ENCODE peak calls at places on chromosomes 5 and 9, in five cellular contexts. One of them, this sample, is unnamed.

GRCh38 chr5:159331099-159331973 is 1.0 kb upstream of the IL12B start:
- DNase-seq in thyroid gland: peak
- DNase-seq in IMR-90: peak
- DNase-seq in Panc1: no peak
- DNase-seq in fibroblast of mammary gland: peak
- DNase-seq in this sample: peak

GRCh38 chr9:86355814-86356213 is 1.6 kb upstream of the TUT7 start:
- DNase-seq in thyroid gland: no peak
- DNase-seq in IMR-90: no peak
- DNase-seq in Panc1: no peak
- DNase-seq in fibroblast of mammary gland: no peak
- DNase-seq in this sample: no peak

GRCh38 chr5:149019562-149020140 is 43.2 kb downstream of the SH3TC2 start:
- DNase-seq in thyroid gland: no peak
- DNase-seq in IMR-90: peak
- DNase-seq in Panc1: no peak
- DNase-seq in fibroblast of mammary gland: no peak
- DNase-seq in this sample: no peak

GRCh38 chr5:76479973-76480667 is 77.0 kb downstream of the IQGAP2 start:
- DNase-seq in thyroid gland: no peak
- DNase-seq in IMR-90: no peak
- DNase-seq in Panc1: no peak
- DNase-seq in fibroblast of mammary gland: no peak
- DNase-seq in this sample: no peak

GRCh38 chr5:107820339-107820880 is 149.7 kb upstream of the EFNA5 start:
- DNase-seq in thyroid gland: no peak
- DNase-seq in IMR-90: peak
- DNase-seq in Panc1: no peak
- DNase-seq in fibroblast of mammary gland: peak
- DNase-seq in this sample: no peak

GRCh38 chr5:86613459-86613858 is 4.3 kb upstream of the COX7C start:
- DNase-seq in thyroid gland: no peak
- DNase-seq in IMR-90: peak
- DNase-seq in Panc1: no peak
- DNase-seq in fibroblast of mammary gland: peak
- DNase-seq in this sample: no peak

GRCh38 chr9:6907772-6908381 is 150.1 kb downstream of the KDM4C start:
- DNase-seq in thyroid gland: no peak
- DNase-seq in IMR-90: peak
- DNase-seq in Panc1: no peak
- DNase-seq in fibroblast of mammary gland: peak
- DNase-seq in this sample: peak

GRCh38 chr5:60210810-60211209 is 317.3 kb upstream of the PDE4D start:
- DNase-seq in thyroid gland: no peak
- DNase-seq in IMR-90: no peak
- DNase-seq in Panc1: no peak
- DNase-seq in fibroblast of mammary gland: no peak
- DNase-seq in this sample: no peak

GRCh38 chr5:155222393-155222792 is 208.8 kb downstream of the KIF4B start:
- DNase-seq in thyroid gland: no peak
- DNase-seq in IMR-90: no peak
- DNase-seq in Panc1: no peak
- DNase-seq in fibroblast of mammary gland: no peak
- DNase-seq in this sample: no peak

GRCh38 chr9:126583134-126583760 is 30.5 kb upstream of the LMX1B start:
- DNase-seq in thyroid gland: peak
- DNase-seq in IMR-90: no peak
- DNase-seq in Panc1: no peak
- DNase-seq in fibroblast of mammary gland: no peak
- DNase-seq in this sample: no peak

GRCh38 chr9:6955251-6955921 is 197.6 kb downstream of the KDM4C start:
- DNase-seq in thyroid gland: peak
- DNase-seq in IMR-90: peak
- DNase-seq in Panc1: no peak
- DNase-seq in fibroblast of mammary gland: peak
- DNase-seq in this sample: peak

GRCh38 chr9:32378993-32379729 is 5.3 kb upstream of the ACO1 start:
- DNase-seq in thyroid gland: peak
- DNase-seq in IMR-90: peak
- DNase-seq in Panc1: peak
- DNase-seq in fibroblast of mammary gland: peak
- DNase-seq in this sample: peak

GRCh38 chr9:72294952-72295351 is 70.1 kb downstream of the ZFAND5 start:
- DNase-seq in thyroid gland: peak
- DNase-seq in IMR-90: no peak
- DNase-seq in Panc1: no peak
- DNase-seq in fibroblast of mammary gland: no peak
- DNase-seq in this sample: peak

GRCh38 chr5:88377705-88378656 is 109.3 kb upstream of the TMEM161B start:
- DNase-seq in thyroid gland: no peak
- DNase-seq in IMR-90: no peak
- DNase-seq in Panc1: no peak
- DNase-seq in fibroblast of mammary gland: no peak
- DNase-seq in this sample: no peak
- H3K4me3 ChIP-seq in thyroid gland: no peak
- H3K4me3 ChIP-seq in IMR-90: no peak
- H3K4me3 ChIP-seq in Panc1: no peak
- H3K4me3 ChIP-seq in fibroblast of mammary gland: no peak
- H3K4me3 ChIP-seq in this sample: no peak

GRCh38 chr9:84317563-84317962 is 23.0 kb downstream of the SLC28A3 start:
- DNase-seq in thyroid gland: no peak
- DNase-seq in IMR-90: no peak
- DNase-seq in Panc1: no peak
- DNase-seq in fibroblast of mammary gland: no peak
- DNase-seq in this sample: no peak
- TF ChIP-seq CTCF in thyroid gland: no peak
- TF ChIP-seq CTCF in IMR-90: peak
- TF ChIP-seq CTCF in Panc1: peak
- TF ChIP-seq CTCF in fibroblast of mammary gland: peak
- TF ChIP-seq CTCF in this sample: peak

DNA sequence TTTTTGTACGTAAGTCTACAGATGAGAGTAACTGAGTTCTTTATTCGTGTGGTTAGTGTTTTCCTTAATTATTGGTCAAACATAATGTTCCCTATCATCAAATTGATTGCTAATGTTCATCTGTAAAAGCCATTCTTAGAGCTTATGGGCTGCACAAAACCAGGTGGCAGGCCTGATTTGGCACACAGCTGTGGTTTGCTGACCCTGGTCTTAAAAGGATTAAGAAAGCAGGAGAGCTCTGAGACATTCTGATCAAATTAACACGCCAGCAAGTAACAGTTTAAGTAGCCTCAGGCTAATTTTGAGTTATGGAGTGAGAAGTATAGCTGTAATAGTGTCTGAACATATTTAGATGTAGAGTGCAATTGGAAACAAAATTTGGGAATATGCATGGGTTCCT is 63.2 kb downstream of the PRR16 start:
- DNase-seq in thyroid gland: no peak
- DNase-seq in IMR-90: no peak
- DNase-seq in Panc1: no peak
- DNase-seq in fibroblast of mammary gland: no peak
- DNase-seq in this sample: no peak
- H3K4me3 ChIP-seq in thyroid gland: no peak
- H3K4me3 ChIP-seq in IMR-90: no peak
- H3K4me3 ChIP-seq in Panc1: no peak
- H3K4me3 ChIP-seq in fibroblast of mammary gland: no peak
- H3K4me3 ChIP-seq in this sample: no peak

DNA sequence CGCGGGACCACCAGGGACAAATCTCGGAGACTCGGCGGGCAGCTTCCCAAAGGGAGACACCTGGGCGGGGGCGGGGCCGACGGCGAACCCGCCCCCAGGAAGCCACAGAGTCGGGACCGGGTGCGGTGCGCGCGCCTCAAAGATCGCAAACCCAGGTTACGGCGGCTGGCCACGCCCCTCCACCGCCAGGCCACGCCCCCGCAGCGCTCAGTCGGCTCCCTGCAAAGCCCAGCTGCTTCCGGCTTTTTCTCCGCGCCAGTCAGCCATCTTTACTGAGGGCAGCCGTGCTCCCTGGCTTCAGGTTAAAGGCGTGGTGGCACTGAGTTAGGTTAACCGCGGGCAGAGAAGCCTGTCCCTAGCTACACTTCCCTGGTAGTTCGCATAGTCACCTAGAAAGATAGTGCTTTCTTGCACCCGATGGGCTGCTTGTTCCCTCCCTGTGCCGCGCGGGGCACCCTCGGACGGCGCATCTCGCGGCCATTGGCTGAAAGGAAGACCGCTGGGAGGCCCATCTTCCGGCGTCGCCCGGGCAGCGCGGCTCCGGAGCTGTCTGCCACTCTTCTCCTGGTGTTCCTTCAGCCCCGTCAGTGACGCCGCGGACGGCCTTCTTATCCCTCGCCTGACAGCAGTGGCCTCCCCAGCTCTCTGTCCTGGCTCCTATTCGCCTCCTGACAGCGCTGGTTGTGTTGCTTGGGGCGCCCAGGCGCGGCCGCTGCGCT is at the start of gene TBC1D2:
- DNase-seq in thyroid gland: peak
- DNase-seq in IMR-90: peak
- DNase-seq in Panc1: peak
- DNase-seq in fibroblast of mammary gland: peak
- DNase-seq in this sample: peak
- TF ChIP-seq CTCF in thyroid gland: no peak
- TF ChIP-seq CTCF in IMR-90: no peak
- TF ChIP-seq CTCF in Panc1: no peak
- TF ChIP-seq CTCF in fibroblast of mammary gland: peak
- TF ChIP-seq CTCF in this sample: peak

GRCh38 chr5:100889896-100890295 is 13.2 kb downstream of the ST8SIA4 start:
- DNase-seq in thyroid gland: no peak
- DNase-seq in IMR-90: no peak
- DNase-seq in Panc1: no peak
- DNase-seq in fibroblast of mammary gland: no peak
- DNase-seq in this sample: no peak
- H3K4me3 ChIP-seq in thyroid gland: no peak
- H3K4me3 ChIP-seq in IMR-90: no peak
- H3K4me3 ChIP-seq in Panc1: no peak
- H3K4me3 ChIP-seq in fibroblast of mammary gland: no peak
- H3K4me3 ChIP-seq in this sample: peak

DNA sequence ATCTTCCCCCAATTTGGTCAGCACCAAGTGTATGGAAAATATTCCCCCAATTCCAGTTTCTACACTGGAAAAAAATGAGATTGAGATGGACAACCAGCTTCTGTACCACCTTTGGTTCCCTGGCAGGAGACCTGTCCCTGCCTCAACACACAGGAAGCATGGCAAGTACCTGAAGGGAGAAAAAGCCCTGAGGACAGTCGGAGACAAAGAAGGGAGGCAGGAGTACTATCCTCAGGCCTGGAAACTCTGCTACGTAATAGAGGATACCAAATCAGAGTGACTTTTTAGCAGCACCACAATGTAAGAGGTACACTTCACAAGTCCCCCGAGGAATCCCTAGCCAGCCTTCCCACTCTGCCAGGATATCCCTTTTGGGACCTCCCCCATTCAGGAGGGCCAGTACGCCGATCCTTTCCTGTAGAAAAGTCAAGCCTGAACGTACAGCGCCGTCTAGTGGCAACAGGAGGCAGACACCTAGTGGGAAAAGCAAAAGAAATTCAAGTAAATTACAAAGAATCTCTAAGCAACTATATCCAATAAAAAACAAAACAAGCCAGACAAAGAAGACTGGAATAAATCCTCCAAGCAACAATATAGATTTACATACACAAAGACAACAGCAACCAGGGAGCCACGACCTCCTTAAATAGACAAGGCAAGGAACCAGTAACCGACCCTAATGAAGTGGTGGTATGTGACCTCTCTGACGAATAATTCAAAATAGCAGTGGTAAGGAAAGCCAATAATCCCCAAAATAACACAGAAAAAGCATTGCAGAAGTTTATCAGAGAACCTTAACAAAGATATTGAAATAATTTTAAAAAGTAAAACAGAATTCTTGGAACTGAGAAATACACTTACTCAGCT is 63.3 kb upstream of the SLCO6A1 start:
- DNase-seq in thyroid gland: peak
- DNase-seq in IMR-90: peak
- DNase-seq in Panc1: no peak
- DNase-seq in fibroblast of mammary gland: peak
- DNase-seq in this sample: peak
- TF ChIP-seq CTCF in thyroid gland: peak
- TF ChIP-seq CTCF in IMR-90: peak
- TF ChIP-seq CTCF in Panc1: peak
- TF ChIP-seq CTCF in fibroblast of mammary gland: peak
- TF ChIP-seq CTCF in this sample: peak

DNA sequence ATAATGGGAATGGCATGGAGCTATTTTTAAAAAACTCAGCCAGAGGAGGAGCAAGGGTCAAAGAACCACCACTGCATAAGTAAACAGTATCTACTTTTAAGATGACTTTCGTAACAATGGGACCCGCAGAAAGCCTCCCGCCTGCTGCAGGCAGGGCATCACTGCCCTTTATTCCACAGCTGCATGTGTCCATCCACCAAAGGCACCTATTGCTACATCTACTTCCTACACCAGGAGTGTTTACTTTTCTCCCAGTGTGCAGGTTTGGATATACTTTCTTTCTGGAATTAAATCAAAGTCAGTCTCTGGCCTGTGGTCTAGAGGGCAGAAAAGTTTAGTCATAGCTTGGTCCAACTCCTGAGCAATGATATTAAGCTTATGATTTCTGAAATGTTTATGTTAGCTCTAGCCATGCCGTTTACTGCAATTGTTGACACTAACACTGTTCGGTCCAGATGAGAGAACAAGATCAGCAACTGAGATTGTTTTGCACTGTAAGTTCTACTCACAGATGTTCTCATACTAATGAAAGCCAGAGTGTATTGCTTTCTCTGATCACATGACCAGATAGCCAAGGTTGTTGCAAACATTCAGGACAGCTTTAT is 391.5 kb downstream of the FGF10 start:
- DNase-seq in thyroid gland: no peak
- DNase-seq in IMR-90: peak
- DNase-seq in Panc1: peak
- DNase-seq in fibroblast of mammary gland: peak
- DNase-seq in this sample: no peak
- H3K4me3 ChIP-seq in thyroid gland: no peak
- H3K4me3 ChIP-seq in IMR-90: no peak
- H3K4me3 ChIP-seq in Panc1: no peak
- H3K4me3 ChIP-seq in fibroblast of mammary gland: no peak
- H3K4me3 ChIP-seq in this sample: no peak

DNA sequence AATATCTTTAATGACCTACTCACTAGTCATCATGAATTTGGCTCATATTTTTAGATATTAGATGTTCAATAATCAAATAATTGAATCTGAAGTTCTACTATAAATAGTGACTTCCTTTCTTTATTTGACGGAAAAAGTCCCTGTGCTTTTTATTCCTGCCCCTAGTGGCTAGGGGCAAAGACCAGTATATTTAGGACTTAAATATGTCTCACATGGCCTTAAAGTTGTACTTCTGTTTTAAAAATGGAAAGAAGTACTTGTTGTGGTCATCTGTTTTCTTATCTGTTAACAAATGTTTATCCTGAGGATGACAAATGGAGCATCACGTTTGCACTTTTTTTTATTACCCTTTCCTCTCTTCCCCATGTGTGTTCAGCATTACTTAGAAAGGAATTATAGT is 89.2 kb upstream of the GRHPR start:
- DNase-seq in thyroid gland: no peak
- DNase-seq in IMR-90: no peak
- DNase-seq in Panc1: no peak
- DNase-seq in fibroblast of mammary gland: no peak
- DNase-seq in this sample: no peak
- TF ChIP-seq CTCF in thyroid gland: no peak
- TF ChIP-seq CTCF in IMR-90: no peak
- TF ChIP-seq CTCF in Panc1: peak
- TF ChIP-seq CTCF in fibroblast of mammary gland: no peak
- TF ChIP-seq CTCF in this sample: no peak

GRCh38 chr9:522190-522589 is 307.5 kb downstream of the DOCK8 start:
- DNase-seq in thyroid gland: no peak
- DNase-seq in IMR-90: no peak
- DNase-seq in Panc1: no peak
- DNase-seq in fibroblast of mammary gland: no peak
- DNase-seq in this sample: no peak
- H3K4me3 ChIP-seq in thyroid gland: no peak
- H3K4me3 ChIP-seq in IMR-90: no peak
- H3K4me3 ChIP-seq in Panc1: no peak
- H3K4me3 ChIP-seq in fibroblast of mammary gland: no peak
- H3K4me3 ChIP-seq in this sample: no peak

This sample was measured in fibroblast of pulmonary artery.